ENCODE peak calls at places on chromosomes 16 and 17, in four cellular contexts. U is naive thymus-derived CD4-positive, alpha-beta T cell; Q is EL; Z is cardiac fibroblast. M is an unnamed sample.

GRCh38 chr17:1001640-1002411 is 4.9 kb downstream of the TIMM22 start:
- DNase-seq in U (no peak), Q (peak; percentile 79), Z (peak; percentile 78), M (peak; percentile 68)

GRCh38 chr16:89565506-89566372 is 5.3 kb downstream of the RPL13 start:
- DNase-seq in U (peak; percentile 32), Q (peak; percentile 63), Z (peak; percentile 53), M (peak; percentile 37)

GRCh38 chr17:64706224-64707076 is 44.3 kb upstream of the SMURF2 start:
- DNase-seq in U (no peak), Q (peak; percentile 53), Z (no peak), M (no peak)

GRCh38 chr17:57939797-57940196 is 15.4 kb downstream of the CUEDC1 start:
- DNase-seq in U (no peak), Q (no peak), Z (no peak), M (no peak)

GRCh38 chr16:82796047-82796446 is 169.3 kb downstream of the CDH13 start:
- DNase-seq in U (no peak), Q (no peak), Z (no peak), M (no peak)

GRCh38 chr17:29591737-29592624 is 951 bp upstream of the ANKRD13B start:
- DNase-seq in U (peak; percentile 64), Q (peak; percentile 84), Z (peak; percentile 66), M (peak; percentile 66)

GRCh38 chr17:78472035-78472905 is 93.8 kb downstream of the PGS1 start:
- DNase-seq in U (no peak), Q (no peak), Z (no peak), M (no peak)

GRCh38 chr17:9244066-9245052 is 223.0 kb downstream of the NTN1 start:
- DNase-seq in U (no peak), Q (no peak), Z (peak; percentile 53), M (peak; percentile 50)

GRCh38 chr16:30030841-30031413 is at the start of gene TLCD3B:
- DNase-seq in U (no peak), Q (no peak), Z (no peak), M (no peak)

GRCh38 chr17:45135978-45136791 is 698 bp downstream of the ACBD4 start:
- DNase-seq in U (no peak), Q (no peak), Z (no peak), M (no peak)

GRCh38 chr17:79905832-79906231 is 66.6 kb upstream of the CBX4 start:
- DNase-seq in U (no peak), Q (no peak), Z (peak; percentile 12), M (peak; percentile 39)

GRCh38 chr16:89657442-89658220 is at the start of the genes CHMP1A and SPATA33:
- DNase-seq in U (peak; percentile 94), Q (peak; percentile 84), Z (peak; percentile 86), M (peak; percentile 72)

GRCh38 chr16:60811051-60811608 is 1225.1 kb downstream of the CDH8 start:
- DNase-seq in U (no peak), Q (no peak), Z (no peak), M (no peak)

GRCh38 chr17:7144203-7144602 is 29.6 kb upstream of the ASGR2 start:
- DNase-seq in U (no peak), Q (no peak), Z (no peak), M (no peak)

GRCh38 chr17:49843774-49844350 is 4.0 kb downstream of the TAC4 start:
- DNase-seq in U (no peak), Q (no peak), Z (peak; percentile 33), M (no peak)